ENCODE peak calls at places on chromosomes 13 and 19, in seven cellular contexts. C, A, P, N, V, X and F are unnamed samples.

GRCh38 chr13:42656136-42656535 is 82.2 kb downstream of the TNFSF11 start:
- DNase-seq in C (no peak), A (no peak), P (no peak), N (no peak), V (no peak), X (no peak), F (no peak)

GRCh38 chr19:52961981-52962380 is 700 bp downstream of the ZNF816 start:
- DNase-seq in C (no peak), A (no peak), P (no peak), N (no peak), V (no peak), X (no peak), F (no peak)

GRCh38 chr19:54638683-54639082 is 8.4 kb downstream of the LILRB1 start:
- DNase-seq in C (no peak), A (no peak), P (no peak), N (no peak), V (no peak), X (no peak), F (no peak)

GRCh38 chr19:7549749-7550148 is 14.2 kb downstream of the PNPLA6 start:
- DNase-seq in C (no peak), A (no peak), P (no peak), N (no peak), V (no peak), X (no peak), F (no peak)

GRCh38 chr13:72435251-72435650 is 292.2 kb downstream of the MZT1 start:
- DNase-seq in C (no peak), A (no peak), P (no peak), N (no peak), V (peak), X (no peak), F (no peak)

GRCh38 chr13:105763851-105764250 is 771.6 kb downstream of the EFNB2 start:
- DNase-seq in C (no peak), A (no peak), P (no peak), N (no peak), V (no peak), X (no peak), F (no peak)

GRCh38 chr13:113044431-113045114 is 61.0 kb upstream of the F7 start:
- DNase-seq in C (no peak), A (no peak), P (no peak), N (no peak), V (peak), X (no peak), F (no peak)

GRCh38 chr19:7596191-7596937 is 701 bp downstream of the CAMSAP3 start:
- DNase-seq in C (no peak), A (no peak), P (no peak), N (no peak), V (no peak), X (no peak), F (no peak)

GRCh38 chr19:21256722-21257121 is 72.5 kb downstream of the ZNF708 start:
- DNase-seq in C (no peak), A (no peak), P (no peak), N (no peak), V (no peak), X (no peak), F (no peak)

GRCh38 chr13:35057858-35058257 is 115.8 kb downstream of the NBEA start:
- DNase-seq in C (no peak), A (no peak), P (no peak), N (no peak), V (no peak), X (no peak), F (no peak)

GRCh38 chr19:33914599-33914998 is 117.9 kb downstream of the KCTD15 start:
- DNase-seq in C (no peak), A (no peak), P (no peak), N (no peak), V (no peak), X (no peak), F (no peak)

GRCh38 chr13:20475927-20476691 is 49.5 kb downstream of the CRYL1 start:
- DNase-seq in C (no peak), A (peak), P (no peak), N (no peak), V (no peak), X (peak), F (peak)

GRCh38 chr13:113357529-113357928 is 6.4 kb downstream of the GRTP1 start:
- DNase-seq in C (no peak), A (no peak), P (no peak), N (no peak), V (no peak), X (no peak), F (no peak)

GRCh38 chr13:59088716-59089115 is 1075.0 kb downstream of the DIAPH3 start:
- DNase-seq in C (no peak), A (no peak), P (no peak), N (no peak), V (no peak), X (no peak), F (peak)

GRCh38 chr19:44696939-44697669 is 1.8 kb upstream of the CEACAM16 start:
- DNase-seq in C (no peak), A (no peak), P (no peak), N (no peak), V (no peak), X (no peak), F (no peak)

GRCh38 chr13:43990829-43991228 is 111.1 kb downstream of the LACC1 start:
- DNase-seq in C (no peak), A (no peak), P (no peak), N (no peak), V (no peak), X (no peak), F (no peak)

GRCh38 chr13:76600086-76600485 is 286.1 kb downstream of the KCTD12 start:
- DNase-seq in C (no peak), A (no peak), P (no peak), N (no peak), V (no peak), X (no peak), F (no peak)